ENCODE peak calls at places on chromosomes 1 and 21, in seven cellular contexts. S is tibial artery; W is stomach; K is right lobe of liver; R is HFFc6; U is BE2C; D is CD8-positive, alpha-beta T cell. N is an unnamed sample.
A peak's percentile ranks its signal among the peaks of the same experiment; 100 is the strongest.

GRCh38 chr1:54165146-54165545 is 12.3 kb upstream of the CDCP2 start:
- DNase-seq in K (no peak), W (no peak), U (no peak), S (no peak), R (no peak), D (no peak), N (no peak)

GRCh38 chr1:64986903-64987871 is 20.8 kb upstream of the JAK1 start:
- DNase-seq in S (no peak), R (no peak), U (no peak), W (no peak), K (no peak), D (no peak), N (no peak)

GRCh38 chr1:40848530-40849189 is 13.5 kb downstream of the CITED4 start:
- DNase-seq in S (peak; percentile 62), W (peak; percentile 81), U (peak; percentile 51), D (no peak), R (peak; percentile 64), K (peak; percentile 62), N (no peak)

GRCh38 chr1:184635347-184636155 is 119.1 kb downstream of the EDEM3 start:
- DNase-seq in K (no peak), W (no peak), D (no peak), U (no peak), R (no peak), S (no peak), N (no peak)

GRCh38 chr1:14011132-14011531 is 311.1 kb downstream of the PRDM2 start:
- DNase-seq in R (no peak), S (no peak), K (no peak), W (no peak), D (no peak), U (no peak), N (no peak)

GRCh38 chr1:40476924-40477679 is at the start of gene ZFP69:
- DNase-seq in K (peak; percentile 80), W (peak; percentile 64), D (peak; percentile 62), R (no peak), S (peak; percentile 38), U (peak; percentile 77), N (peak; percentile 4)

GRCh38 chr1:210250665-210250997 is 18.0 kb downstream of the SERTAD4 start:
- DNase-seq in D (no peak), K (no peak), W (peak; percentile 65), U (peak; percentile 65), R (no peak), S (peak; percentile 46), N (no peak)

GRCh38 chr1:101166583-101167120 is 70.2 kb upstream of the S1PR1 start:
- DNase-seq in D (no peak), W (no peak), K (no peak), S (no peak), U (no peak), R (no peak), N (no peak)

GRCh38 chr1:98674075-98674781 is 12.7 kb downstream of the SNX7 start:
- DNase-seq in S (no peak), U (no peak), W (no peak), D (no peak), K (no peak), R (peak; percentile 37), N (no peak)

GRCh38 chr1:3857791-3858129 is 484 bp downstream of the DFFB start:
- DNase-seq in W (no peak), U (no peak), S (no peak), D (no peak), R (no peak), K (no peak), N (no peak)

GRCh38 chr21:34073749-34074282 is 438 bp downstream of the MRPS6 start:
- DNase-seq in R (no peak), K (peak; percentile 68), U (peak; percentile 40), S (no peak), D (peak; percentile 53), W (peak; percentile 38), N (no peak)

GRCh38 chr1:24963099-24963872 is 33.2 kb upstream of the RUNX3 start:
- DNase-seq in D (peak; percentile 42), R (no peak), S (no peak), W (no peak), U (no peak), K (no peak), N (no peak)

GRCh38 chr1:184905601-184906322 is 68.5 kb downstream of the NIBAN1 start:
- DNase-seq in U (no peak), R (no peak), W (peak; percentile 47), D (no peak), K (no peak), S (no peak), N (no peak)

GRCh38 chr1:198259336-198260109 is 102.7 kb downstream of the NEK7 start:
- DNase-seq in S (no peak), K (no peak), U (no peak), D (no peak), W (no peak), R (no peak), N (no peak)

GRCh38 chr1:151892190-151892589 is 17.1 kb downstream of the THEM4 start:
- DNase-seq in S (no peak), R (peak; percentile 31), D (no peak), K (no peak), U (no peak), W (no peak), N (no peak)

GRCh38 chr1:104760017-104760416 is 1010.3 kb downstream of the AMY1C start:
- DNase-seq in R (no peak), U (no peak), S (no peak), W (no peak), D (no peak), K (no peak), N (no peak)

GRCh38 chr1:43366179-43366578 is 1.6 kb downstream of the ELOVL1 start:
- DNase-seq in S (peak; percentile 24), K (peak; percentile 45), W (peak; percentile 84), R (no peak), U (no peak), D (no peak), N (no peak)

GRCh38 chr1:110674337-110675059 is at the start of gene KCNA3:
- DNase-seq in S (no peak), U (peak; percentile 65), R (no peak), K (peak; percentile 44), W (peak; percentile 44), D (peak; percentile 65), N (no peak)

GRCh38 chr1:24393892-24394291 is 19.7 kb downstream of the STPG1 start:
- DNase-seq in D (no peak), K (no peak), S (no peak), U (no peak), W (no peak), R (peak; percentile 83), N (no peak)

GRCh38 chr1:112692681-112693080 is 14.2 kb downstream of the RHOC start:
- DNase-seq in K (no peak), D (no peak), R (no peak), S (peak; percentile 11), W (no peak), U (no peak), N (no peak)

GRCh38 chr1:239819075-239819474 is 272.6 kb upstream of the FMN2 start:
- DNase-seq in D (no peak), S (no peak), K (no peak), U (no peak), R (no peak), W (no peak), N (no peak)
- TF ChIP-seq CTCF in D (no peak), S (no peak), K (no peak), U (peak; percentile 52), R (peak; percentile 36), W (no peak), N (no peak)

DNA sequence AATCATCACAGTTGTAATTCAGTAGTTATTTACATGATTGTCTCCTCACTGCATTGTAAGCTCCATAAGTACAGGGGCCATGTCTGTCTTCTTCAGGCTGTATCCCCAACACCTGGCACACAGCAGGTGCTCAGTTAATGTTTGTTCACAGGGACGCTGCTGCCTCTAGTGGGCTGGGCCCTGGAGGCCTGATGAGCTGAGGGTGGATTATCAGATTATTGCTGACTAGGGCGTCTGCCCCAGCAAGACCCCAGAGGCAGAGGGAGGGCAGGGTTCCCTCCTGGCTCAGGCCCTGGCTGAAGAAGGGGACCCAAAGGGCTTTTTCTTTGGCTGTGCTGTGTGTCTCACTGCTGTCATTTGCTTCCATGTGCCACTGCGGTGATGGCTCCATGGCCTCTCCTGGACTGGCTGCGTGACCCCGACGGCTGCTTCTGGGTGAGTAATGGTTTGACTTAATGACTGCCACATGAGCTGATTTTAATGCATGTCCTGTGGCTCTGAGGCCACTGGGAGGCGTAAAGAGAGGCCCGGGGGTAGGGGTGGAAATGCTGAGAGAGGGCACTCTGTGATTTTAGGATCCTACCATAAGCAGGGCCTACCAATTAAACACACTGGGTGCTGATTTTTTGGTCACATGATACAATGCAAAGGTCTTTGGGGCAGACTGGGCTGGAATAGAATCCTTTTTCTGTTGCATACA is 20.8 kb upstream of the EPB41 start:
- DNase-seq in D (no peak), U (peak; percentile 22), S (no peak), K (no peak), R (peak; percentile 78), W (no peak), N (no peak)
- TF ChIP-seq CTCF in D (peak; percentile 29), U (peak; percentile 36), S (no peak), K (no peak), R (peak; percentile 79), W (no peak), N (peak; percentile 45)

GRCh38 chr1:103267271-103267670 is 158.9 kb upstream of the COL11A1 start:
- DNase-seq in S (no peak), U (no peak), K (no peak), D (no peak), R (peak; percentile 65), W (no peak), N (no peak)

GRCh38 chr1:103267893-103268292 is 159.6 kb upstream of the COL11A1 start:
- DNase-seq in U (no peak), K (no peak), R (no peak), S (no peak), W (no peak), D (no peak), N (no peak)

GRCh38 chr1:103266036-103266435 is 157.7 kb upstream of the COL11A1 start:
- DNase-seq in U (no peak), R (peak; percentile 46), W (no peak), S (no peak), K (no peak), D (no peak), N (no peak)

GRCh38 chr1:103265551-103265950 is 157.2 kb upstream of the COL11A1 start:
- DNase-seq in D (no peak), U (no peak), R (peak; percentile 58), S (no peak), K (no peak), W (no peak), N (no peak)
- TF ChIP-seq CTCF in D (no peak), U (no peak), R (no peak), S (no peak), K (no peak), W (no peak), N (no peak)

GRCh38 chr1:208243522-208243850 is 698 bp downstream of the PLXNA2 start:
- DNase-seq in U (no peak), D (no peak), W (no peak), K (peak; percentile 47), R (no peak), S (no peak), N (no peak)

GRCh38 chr1:208242186-208242585 is 2.0 kb downstream of the PLXNA2 start:
- DNase-seq in S (no peak), D (no peak), W (no peak), R (no peak), U (no peak), K (no peak), N (no peak)

GRCh38 chr1:208241541-208241940 is 2.6 kb downstream of the PLXNA2 start:
- DNase-seq in D (no peak), W (no peak), R (no peak), K (no peak), S (no peak), U (peak; percentile 24), N (no peak)

GRCh38 chr1:208243851-208244583 is at the start of gene PLXNA2:
- DNase-seq in W (peak; percentile 93), D (peak; percentile 49), R (peak; percentile 49), K (peak; percentile 93), S (peak; percentile 77), U (peak; percentile 89), N (no peak)

GRCh38 chr1:208242829-208243521 is 1.2 kb downstream of the PLXNA2 start:
- DNase-seq in U (peak; percentile 49), W (peak; percentile 53), K (peak; percentile 55), D (no peak), R (no peak), S (no peak), N (no peak)
- TF ChIP-seq CTCF in U (no peak), W (no peak), K (peak; percentile 6), D (no peak), R (no peak), S (no peak), N (no peak)